ENCODE peak calls at places on chromosomes 11 and 22, in eight cellular contexts. J is RPMI8226; U is astrocyte; P is activated CD4-positive, alpha-beta T cell treated with anti-CD3 and anti-CD28 coated beads for 36 hours; T is amniotic epithelial cell; D is activated naive CD4-positive, alpha-beta T cell; R is posterior vena cava; F is amniotic stem cell. V is an unnamed sample.

GRCh38 chr22:37549704-37550059 is 10.6 kb upstream of the CDC42EP1 start:
- DNase-seq in J (no peak), U (peak), P (no peak), T (peak), D (no peak), R (no peak), F (peak), V (no peak)

GRCh38 chr11:45907911-45908370 is 870 bp upstream of the FREY1 start:
- DNase-seq in J (no peak), U (no peak), P (no peak), T (no peak), D (no peak), R (no peak), F (no peak), V (no peak)

GRCh38 chr22:36221799-36222751 is 17.3 kb downstream of the APOL2 start:
- DNase-seq in J (peak), U (peak), P (peak), T (peak), D (peak), R (no peak), F (no peak), V (no peak)

GRCh38 chr11:70493891-70494290 is 95.6 kb downstream of the CTTN start:
- DNase-seq in J (no peak), U (no peak), P (no peak), T (no peak), D (no peak), R (peak), F (no peak), V (no peak)

GRCh38 chr11:69526453-69526810 is 45.0 kb downstream of the LINC01488 start:
- DNase-seq in J (no peak), U (no peak), P (no peak), T (no peak), D (no peak), R (peak), F (no peak), V (no peak)

GRCh38 chr22:27990451-27990840 is 71.4 kb upstream of the PITPNB start:
- DNase-seq in J (no peak), U (no peak), P (no peak), T (no peak), D (no peak), R (peak), F (no peak), V (no peak)

GRCh38 chr11:99098751-99099150 is 78.0 kb downstream of the CNTN5 start:
- DNase-seq in J (peak), U (no peak), P (no peak), T (no peak), D (no peak), R (no peak), F (no peak), V (no peak)

GRCh38 chr11:11864803-11865202 is 23.0 kb downstream of the USP47 start:
- DNase-seq in J (no peak), U (no peak), P (no peak), T (no peak), D (no peak), R (no peak), F (no peak), V (no peak)

GRCh38 chr22:47818496-47818895 is 1056.0 kb downstream of the TBC1D22A start:
- DNase-seq in J (no peak), U (no peak), P (no peak), T (no peak), D (no peak), R (no peak), F (no peak), V (no peak)

GRCh38 chr22:31332886-31333285 is 13.3 kb downstream of the PATZ1 start:
- DNase-seq in J (no peak), U (no peak), P (no peak), T (no peak), D (no peak), R (no peak), F (no peak), V (no peak)

GRCh38 chr11:77127674-77127968 is 425 bp upstream of the MYO7A start:
- DNase-seq in J (no peak), U (no peak), P (no peak), T (no peak), D (no peak), R (no peak), F (no peak), V (no peak)

GRCh38 chr22:44357962-44358553 is 45.3 kb upstream of the SHISAL1 start:
- DNase-seq in J (no peak), U (peak), P (no peak), T (no peak), D (no peak), R (peak), F (no peak), V (no peak)

GRCh38 chr11:64204464-64204989 is 2.0 kb upstream of the FERMT3 start:
- DNase-seq in J (peak), U (peak), P (peak), T (peak), D (peak), R (peak), F (peak), V (peak)

GRCh38 chr11:77147668-77148321 is 19.7 kb downstream of the MYO7A start:
- DNase-seq in J (no peak), U (no peak), P (peak), T (peak), D (peak), R (no peak), F (no peak), V (no peak)

V was measured in HFF-Myc.